ENCODE peak calls at places on chromosomes 5 and 9, in nine cellular contexts. V is K562, T is heart left ventricle, X is gastrocnemius medialis, A is spleen, Y is stomach, D is uterus, G is HepG2, N is Peyer's patch. S is an unnamed sample. For H3K9me3, the result is how much of the 10 kb centered on the place peaks cover.

GRCh38 chr5:98713027-98713426 is 60.4 kb upstream of the RGMB start:
- DNase-seq in V (no peak), T (no peak), X (no peak), A (no peak), Y (no peak), D (no peak), G (no peak), N (no peak), S (no peak)

GRCh38 chr5:172875372-172876279 is 41.6 kb downstream of the ERGIC1 start:
- DNase-seq in V (no peak), T (no peak), X (no peak), A (peak), Y (no peak), D (no peak), G (no peak), N (no peak), S (no peak)

GRCh38 chr5:138849882-138850281 is 25.3 kb downstream of the LRRTM2 start:
- DNase-seq in V (no peak), T (no peak), X (no peak), A (no peak), Y (no peak), D (no peak), G (no peak), N (no peak), S (no peak)

GRCh38 chr5:59021286-59021673 is 438.4 kb downstream of the RAB3C start:
- DNase-seq in V (no peak), T (no peak), X (no peak), A (no peak), Y (no peak), D (no peak), G (no peak), N (no peak), S (no peak)

GRCh38 chr9:131739192-131739961 is 499 bp downstream of the RAPGEF1 start:
- DNase-seq in V (peak), T (peak), X (no peak), A (peak), Y (peak), D (peak), G (no peak), N (peak), S (no peak)

GRCh38 chr5:115372121-115372520 is 75.7 kb upstream of the CCDC112 start:
- DNase-seq in V (no peak), T (no peak), X (no peak), A (no peak), Y (no peak), D (no peak), G (no peak), N (no peak), S (no peak)

GRCh38 chr9:5326893-5327548 is 12.7 kb downstream of the RLN1 start:
- DNase-seq in V (no peak), T (no peak), X (no peak), A (no peak), Y (peak), D (no peak), G (peak), N (peak), S (no peak)

GRCh38 chr9:37989632-37990155 is 79.3 kb downstream of the SHB start:
- DNase-seq in V (no peak), T (no peak), X (no peak), A (no peak), Y (no peak), D (no peak), G (no peak), N (no peak), S (no peak)

GRCh38 chr5:74938250-74938649 is 72.1 kb upstream of the FAM169A start:
- DNase-seq in V (no peak), T (no peak), X (no peak), A (no peak), Y (no peak), D (no peak), G (no peak), N (no peak), S (no peak)

GRCh38 chr5:90645024-90645610 is 86.5 kb downstream of the ADGRV1 start:
- DNase-seq in V (peak), T (no peak), X (no peak), A (no peak), Y (no peak), D (no peak), G (peak), N (no peak), S (no peak)
- H3K4me3 ChIP-seq in V (peak), T (no peak), X (no peak), A (no peak), Y (no peak), D (no peak), G (no peak), N (no peak), S (no peak)

GRCh38 chr5:117135851-117136250 is 561.2 kb upstream of the SEMA6A start:
- DNase-seq in V (no peak), T (no peak), X (no peak), A (no peak), Y (no peak), D (no peak), G (no peak), N (no peak), S (no peak)
- TF ChIP-seq POLR2A in V (no peak), T (no peak), X (no peak), A (no peak), Y (no peak), D (no peak), G (no peak), N (no peak), S (no peak)

GRCh38 chr5:137560414-137560813 is 61.3 kb upstream of the SPOCK1 start:
- DNase-seq in V (no peak), T (no peak), X (no peak), A (no peak), Y (no peak), D (no peak), G (no peak), N (no peak), S (no peak)

GRCh38 chr5:137563646-137564474 is 64.7 kb upstream of the SPOCK1 start:
- DNase-seq in V (no peak), T (peak), X (no peak), A (no peak), Y (no peak), D (peak), G (no peak), N (no peak), S (no peak)

GRCh38 chr5:137563301-137563645 is 64.1 kb upstream of the SPOCK1 start:
- DNase-seq in V (no peak), T (no peak), X (no peak), A (no peak), Y (no peak), D (no peak), G (no peak), N (no peak), S (no peak)

GRCh38 chr5:137564475-137564961 is 65.4 kb upstream of the SPOCK1 start:
- DNase-seq in V (no peak), T (no peak), X (no peak), A (no peak), Y (no peak), D (no peak), G (no peak), N (no peak), S (no peak)

GRCh38 chr5:137561572-137561971 is 62.4 kb upstream of the SPOCK1 start:
- DNase-seq in V (no peak), T (no peak), X (no peak), A (no peak), Y (no peak), D (no peak), G (no peak), N (no peak), S (no peak)
- H3K9me3 ChIP-seq in V (under half), T (under half), X (under half), A (under half), Y (under half), D (under half), G (under half), N (under half), S (under half)

DNA sequence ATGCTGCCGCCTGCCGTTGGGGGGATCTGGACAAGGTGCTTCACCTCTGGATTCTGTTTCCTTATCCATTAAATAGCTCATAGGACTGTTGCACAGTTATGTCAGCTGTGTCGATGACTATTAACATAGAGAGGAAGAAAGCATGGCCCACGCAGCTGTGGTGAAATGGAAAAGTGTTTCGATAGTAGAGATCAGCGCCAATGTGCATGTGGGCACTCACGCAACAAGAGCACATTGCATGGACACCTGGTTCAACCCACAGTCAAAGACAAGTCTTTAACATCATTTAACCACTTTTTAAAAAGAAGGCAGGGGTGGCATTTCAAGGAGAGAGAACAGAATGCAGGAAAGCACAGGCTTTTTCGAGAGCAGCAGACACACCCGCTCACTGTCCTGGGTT is 107.6 kb downstream of the ADCY2 start:
- DNase-seq in V (no peak), T (no peak), X (no peak), A (no peak), Y (no peak), D (no peak), G (no peak), N (no peak), S (no peak)
- H3K4me3 ChIP-seq in V (no peak), T (no peak), X (no peak), A (no peak), Y (no peak), D (no peak), G (no peak), N (no peak), S (no peak)

DNA sequence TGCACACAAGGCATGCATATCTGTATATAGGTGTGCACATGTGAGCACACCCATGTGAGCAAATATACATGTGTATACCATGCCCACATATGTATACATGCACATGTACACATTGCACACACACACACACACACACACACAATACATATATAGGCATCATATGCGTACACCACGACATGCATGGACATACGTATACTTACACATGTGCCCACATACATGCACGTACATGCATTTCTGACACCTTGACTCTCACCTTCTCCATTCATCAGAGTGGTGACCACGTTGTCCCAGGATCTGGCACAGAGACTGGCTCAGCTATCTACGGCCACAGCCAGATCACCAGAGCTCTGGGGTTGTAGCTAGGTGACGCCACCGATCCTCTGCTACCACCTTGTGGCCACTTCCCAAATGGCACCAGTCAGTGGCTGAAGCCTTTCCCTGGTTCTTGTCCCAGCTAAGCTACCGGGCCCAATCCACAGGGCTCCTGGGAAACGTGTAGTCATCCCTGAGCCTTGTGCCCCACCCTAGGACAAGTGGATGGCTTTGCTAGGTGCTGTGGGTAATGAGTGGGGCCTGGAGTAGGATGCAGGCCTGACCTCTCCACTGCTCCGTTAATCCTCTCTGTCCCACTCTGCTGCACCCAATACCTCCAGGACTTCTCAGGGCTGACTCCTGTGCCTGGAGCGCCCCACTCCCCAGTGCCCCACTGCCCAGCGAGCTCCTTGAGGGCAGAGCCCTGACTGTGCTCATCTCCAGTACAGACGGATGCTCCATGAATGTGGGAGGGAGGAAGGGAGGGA is 194.4 kb downstream of the RGS3 start:
- DNase-seq in V (peak), T (peak), X (peak), A (peak), Y (peak), D (peak), G (peak), N (peak), S (no peak)
- TF ChIP-seq POLR2A in V (no peak), T (no peak), X (no peak), A (no peak), Y (no peak), D (no peak), G (no peak), N (no peak), S (no peak)

DNA sequence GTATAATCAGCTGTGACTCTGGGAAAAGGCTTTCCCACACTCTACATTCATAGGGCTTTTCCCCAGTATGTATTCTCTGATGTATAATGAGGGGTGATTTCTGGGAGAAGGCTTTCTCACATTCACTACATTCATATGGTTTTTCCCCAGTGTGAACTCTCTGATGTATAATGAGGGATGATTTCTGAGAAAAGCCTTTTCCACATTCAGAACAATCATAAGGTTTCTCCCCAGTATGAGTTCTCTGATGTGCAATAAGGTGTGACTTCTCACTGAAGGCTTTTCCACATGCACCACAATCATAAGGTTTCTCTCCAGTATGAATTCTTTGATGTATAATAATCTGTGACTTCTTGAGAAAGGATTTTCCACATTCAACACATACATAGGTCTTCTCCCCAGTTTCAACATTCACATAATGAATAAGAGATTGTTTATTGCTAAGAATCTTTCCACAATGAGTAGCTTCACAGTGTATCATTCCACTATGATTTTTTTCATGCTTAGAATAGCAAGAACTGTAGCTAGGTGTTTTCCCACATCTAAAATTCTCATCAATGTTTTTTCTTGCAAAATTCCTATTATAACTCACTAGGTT is 26.7 kb upstream of the ZNF300 start:
- DNase-seq in V (no peak), T (no peak), X (no peak), A (no peak), Y (no peak), D (no peak), G (no peak), N (no peak), S (no peak)
- H3K9me3 ChIP-seq in V (under half), T (half or more), X (half or more), A (half or more), Y (half or more), D (half or more), G (half or more), N (under half), S (half or more)

GRCh38 chr9:111027798-111028197 is 10.5 kb downstream of the LPAR1 start:
- DNase-seq in V (no peak), T (no peak), X (no peak), A (no peak), Y (no peak), D (no peak), G (no peak), N (no peak), S (no peak)

GRCh38 chr9:111030492-111030891 is 7.8 kb downstream of the LPAR1 start:
- DNase-seq in V (no peak), T (no peak), X (no peak), A (no peak), Y (no peak), D (no peak), G (no peak), N (no peak), S (no peak)

GRCh38 chr9:111034573-111035539 is 3.4 kb downstream of the LPAR1 start:
- DNase-seq in V (no peak), T (no peak), X (no peak), A (no peak), Y (no peak), D (no peak), G (no peak), N (no peak), S (no peak)

GRCh38 chr9:111034146-111034545 is 4.1 kb downstream of the LPAR1 start:
- DNase-seq in V (no peak), T (no peak), X (no peak), A (no peak), Y (no peak), D (no peak), G (no peak), N (no peak), S (no peak)

DNA sequence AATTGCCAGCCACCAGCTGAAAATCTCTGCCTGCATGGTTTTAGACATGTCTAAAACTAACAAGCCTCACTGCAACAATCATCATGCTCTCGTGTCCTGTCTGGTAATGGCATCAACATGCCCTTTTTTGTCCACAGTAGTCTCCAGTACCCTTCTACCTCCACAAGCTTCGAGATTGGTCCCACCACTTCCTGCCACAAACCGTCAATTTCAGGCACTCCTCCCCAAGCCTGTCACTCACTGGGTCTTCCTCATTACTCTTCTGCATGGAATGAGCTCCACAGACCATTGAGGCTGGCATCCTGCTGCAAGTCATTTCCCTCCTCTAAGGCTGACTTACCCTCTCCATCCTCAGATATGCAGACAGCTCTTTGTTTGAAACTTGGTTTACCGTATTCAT is 9.0 kb downstream of the LPAR1 start:
- DNase-seq in V (no peak), T (no peak), X (no peak), A (no peak), Y (no peak), D (no peak), G (no peak), N (no peak), S (no peak)
- H3K4me3 ChIP-seq in V (no peak), T (no peak), X (no peak), A (no peak), Y (no peak), D (no peak), G (no peak), N (no peak), S (no peak)

GRCh38 chr9:95441081-95441480 is 75.7 kb downstream of the PTCH1 start:
- DNase-seq in V (no peak), T (no peak), X (no peak), A (no peak), Y (no peak), D (no peak), G (no peak), N (no peak), S (no peak)
- TF ChIP-seq POLR2A in V (no peak), T (no peak), X (no peak), A (no peak), Y (no peak), D (no peak), G (no peak), N (no peak), S (no peak)

GRCh38 chr5:141398608-141399007 is 861 bp downstream of the PCDHGB5 start:
- DNase-seq in V (no peak), T (no peak), X (no peak), A (no peak), Y (no peak), D (no peak), G (no peak), N (no peak), S (no peak)

GRCh38 chr5:141403387-141403786 is 809 bp downstream of the PCDHGA9 start:
- DNase-seq in V (no peak), T (no peak), X (no peak), A (no peak), Y (no peak), D (no peak), G (no peak), N (no peak), S (no peak)

GRCh38 chr5:141399555-141400258 is 2.0 kb downstream of the PCDHGB5 start:
- DNase-seq in V (no peak), T (no peak), X (no peak), A (no peak), Y (no peak), D (no peak), G (no peak), N (no peak), S (no peak)

DNA sequence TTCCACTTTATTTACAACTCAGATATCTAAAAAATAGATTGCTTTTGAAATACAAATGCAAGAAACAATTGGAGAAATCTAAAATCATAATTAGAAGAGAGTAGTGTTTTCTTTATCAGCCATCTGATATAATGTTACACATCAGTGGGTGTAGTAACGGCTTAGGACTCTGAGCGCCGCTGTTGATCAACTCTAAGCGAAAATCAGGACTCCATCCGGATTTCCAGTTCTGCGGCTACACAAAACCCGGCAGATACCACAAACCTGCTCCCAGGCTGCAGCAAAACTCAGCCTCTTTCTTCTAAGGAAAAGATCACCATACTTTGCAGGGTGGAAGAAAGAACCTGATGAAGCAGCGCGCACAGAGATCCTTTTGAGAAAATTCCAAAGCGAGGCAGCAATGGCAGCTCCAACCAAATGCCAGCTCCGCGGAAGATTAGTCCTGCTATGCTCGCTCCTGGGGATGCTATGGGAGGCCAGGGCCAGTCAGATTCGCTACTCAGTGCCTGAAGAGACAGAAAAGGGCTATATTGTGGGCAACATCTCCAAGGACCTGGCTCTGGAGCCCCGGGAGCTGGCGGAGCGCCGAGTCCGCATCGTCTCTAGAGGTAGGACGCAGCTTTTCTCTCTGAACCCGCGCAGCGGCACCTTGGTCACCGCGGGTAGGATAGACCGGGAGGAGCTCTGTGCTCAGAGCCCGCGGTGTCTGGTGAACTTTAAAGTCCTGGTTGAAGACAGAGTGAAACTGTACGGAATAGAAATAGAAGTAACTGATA is at the start of gene PCDHGA9:
- DNase-seq in V (peak), T (no peak), X (no peak), A (peak), Y (no peak), D (no peak), G (no peak), N (no peak), S (no peak)
- H3K9me3 ChIP-seq in V (under half), T (half or more), X (under half), A (half or more), Y (half or more), D (half or more), G (under half), N (under half), S (under half)

GRCh38 chr9:70043285-70043684 is 363 bp upstream of the MAMDC2 start:
- DNase-seq in V (no peak), T (no peak), X (no peak), A (no peak), Y (no peak), D (no peak), G (no peak), N (no peak), S (no peak)

GRCh38 chr9:70046274-70047070 is 2.8 kb downstream of the MAMDC2 start:
- DNase-seq in V (no peak), T (no peak), X (no peak), A (no peak), Y (no peak), D (no peak), G (no peak), N (no peak), S (no peak)

GRCh38 chr9:70045452-70045851 is 1.8 kb downstream of the MAMDC2 start:
- DNase-seq in V (no peak), T (no peak), X (no peak), A (no peak), Y (no peak), D (no peak), G (no peak), N (no peak), S (no peak)

GRCh38 chr9:70043689-70044449 is at the start of gene MAMDC2:
- DNase-seq in V (no peak), T (peak), X (peak), A (peak), Y (peak), D (peak), G (no peak), N (peak), S (no peak)

GRCh38 chr9:70044450-70045307 is 1.0 kb downstream of the MAMDC2 start:
- DNase-seq in V (peak), T (no peak), X (no peak), A (no peak), Y (peak), D (no peak), G (no peak), N (no peak), S (no peak)
- H3K4me3 ChIP-seq in V (no peak), T (peak), X (peak), A (peak), Y (peak), D (peak), G (no peak), N (peak), S (peak)